ENCODE peak calls at places on chromosomes 12 and 14, in ten cellular contexts. R is nephron progenitor cell, I is hepatocyte, H is fibroblast of lung, W is lung, C is psoas muscle, O is Right ventricle myocardium superior, K is iris pigment epithelial cell, X is M059J, M is epithelial cell of proximal tubule. B is an unnamed sample.
A peak's percentile ranks its signal among the peaks of the same experiment; 100 is the strongest.

GRCh38 chr12:131833896-131834641 is 5.9 kb downstream of the MMP17 start:
- DNase-seq in I (peak; percentile 10), C (no peak), O (no peak), K (peak; percentile 44), R (no peak), H (peak; percentile 40), M (no peak), X (peak; percentile 39), W (no peak), B (no peak)

GRCh38 chr12:9961106-9961505 is 10.1 kb upstream of the CLEC12A start:
- DNase-seq in R (no peak), C (no peak), M (no peak), I (no peak), K (no peak), W (no peak), O (no peak), X (no peak), H (no peak), B (no peak)

GRCh38 chr12:110849748-110850403 is 3.1 kb downstream of the CCDC63 start:
- DNase-seq in X (peak; percentile 18), K (no peak), I (no peak), C (no peak), W (no peak), H (no peak), O (no peak), M (no peak), R (no peak), B (no peak)

GRCh38 chr12:68310370-68310769 is 21.8 kb downstream of the MDM1 start:
- DNase-seq in O (no peak), K (peak; percentile 88), W (no peak), X (peak; percentile 83), H (peak; percentile 93), M (no peak), C (no peak), I (no peak), R (no peak), B (no peak)

GRCh38 chr12:2149091-2149490 is 96.3 kb downstream of the CACNA1C start:
- DNase-seq in K (no peak), H (peak; percentile 34), M (no peak), I (no peak), O (no peak), W (no peak), C (no peak), X (no peak), R (no peak), B (no peak)

GRCh38 chr14:22479781-22480464 is 109.1 kb downstream of the DAD1 start:
- DNase-seq in W (no peak), I (no peak), M (no peak), R (no peak), X (peak; percentile 18), C (no peak), O (no peak), H (no peak), K (no peak), B (no peak)

GRCh38 chr14:91891081-91891480 is 23.7 kb upstream of the TC2N start:
- DNase-seq in W (no peak), C (no peak), H (no peak), I (no peak), O (no peak), X (no peak), M (no peak), R (no peak), K (no peak), B (no peak)

GRCh38 chr12:121404734-121405133 is 4.8 kb downstream of the RNF34 start:
- DNase-seq in H (peak; percentile 8), R (no peak), X (no peak), W (no peak), I (peak; percentile 57), K (peak; percentile 34), M (no peak), C (no peak), O (no peak), B (peak; percentile 49)

GRCh38 chr14:89214221-89214965 is 202.6 kb downstream of the FOXN3 start:
- DNase-seq in O (peak; percentile 79), R (no peak), M (peak; percentile 7), K (no peak), C (peak; percentile 71), W (peak; percentile 91), I (peak; percentile 40), H (peak; percentile 16), X (peak; percentile 34), B (peak; percentile 85)

GRCh38 chr14:21300892-21301291 is 21.0 kb downstream of the RPGRIP1 start:
- DNase-seq in C (no peak), H (no peak), K (no peak), M (no peak), R (peak; percentile 67), W (no peak), O (peak; percentile 52), I (peak; percentile 37), X (no peak), B (no peak)

GRCh38 chr12:65845751-65846537 is 21.7 kb downstream of the HMGA2 start:
- DNase-seq in H (no peak), C (no peak), M (no peak), X (no peak), K (peak; percentile 31), O (no peak), W (no peak), R (peak; percentile 24), I (no peak), B (no peak)

GRCh38 chr12:118715647-118716046 is 265.7 kb upstream of the SRRM4 start:
- DNase-seq in I (no peak), X (no peak), C (no peak), H (no peak), K (no peak), O (no peak), R (no peak), W (no peak), M (no peak), B (no peak)

GRCh38 chr12:89349814-89350213 is 2.5 kb downstream of the DUSP6 start:
- DNase-seq in X (peak; percentile 74), R (no peak), K (peak; percentile 78), I (no peak), C (no peak), W (peak; percentile 65), M (no peak), O (no peak), H (peak; percentile 71), B (no peak)

GRCh38 chr12:91111366-91112321 is at the start of gene LUM:
- DNase-seq in H (peak; percentile 58), M (no peak), X (peak; percentile 82), I (peak; percentile 71), K (peak; percentile 75), R (peak; percentile 8), O (peak; percentile 57), W (no peak), C (peak; percentile 47), B (no peak)

GRCh38 chr12:122079532-122080081 is 1.1 kb downstream of the MLXIP start:
- DNase-seq in M (no peak), X (peak; percentile 28), W (no peak), I (no peak), K (no peak), H (no peak), O (peak; percentile 41), C (peak; percentile 73), R (no peak), B (peak; percentile 43)

GRCh38 chr12:80979821-80980220 is 42.1 kb upstream of the LIN7A start:
- DNase-seq in W (no peak), H (no peak), I (no peak), O (no peak), K (no peak), C (no peak), R (no peak), X (no peak), M (no peak), B (no peak)

GRCh38 chr14:100981808-100982207 is 78.3 kb upstream of the RTL1 start:
- DNase-seq in W (no peak), C (no peak), M (no peak), X (peak; percentile 38), H (no peak), K (peak; percentile 51), O (no peak), I (no peak), R (no peak), B (no peak)

GRCh38 chr14:73492661-73493060 is 1.9 kb downstream of the RIOX1 start:
- DNase-seq in H (no peak), C (no peak), K (no peak), I (no peak), W (no peak), X (no peak), M (no peak), R (no peak), O (no peak), B (no peak)

GRCh38 chr12:90940872-90941499 is 14.0 kb downstream of the CCER1 start:
- DNase-seq in X (peak; percentile 57), I (peak; percentile 73), M (no peak), H (peak; percentile 87), O (no peak), C (no peak), R (no peak), K (peak; percentile 78), W (no peak), B (no peak)

GRCh38 chr14:80787876-80788275 is 153.7 kb downstream of the CEP128 start:
- DNase-seq in M (no peak), O (no peak), K (peak; percentile 9), X (peak; percentile 50), W (no peak), I (no peak), H (no peak), C (no peak), R (no peak), B (no peak)

GRCh38 chr12:6328945-6329692 is 12.8 kb downstream of the TNFRSF1A start:
- DNase-seq in W (no peak), O (no peak), X (no peak), K (no peak), I (no peak), H (no peak), R (no peak), M (no peak), C (no peak), B (no peak)

GRCh38 chr12:68290126-68290525 is 36.7 kb upstream of the IL22 start:
- DNase-seq in R (no peak), X (peak; percentile 78), C (no peak), O (no peak), H (no peak), W (no peak), K (no peak), M (no peak), I (no peak), B (no peak)

GRCh38 chr14:92549096-92549852 is 35.7 kb downstream of the RIN3 start:
- DNase-seq in H (no peak), C (peak; percentile 55), K (no peak), I (no peak), R (no peak), O (peak; percentile 68), W (no peak), M (no peak), X (no peak), B (no peak)

GRCh38 chr12:27480031-27480430 is 33.5 kb downstream of the SMCO2 start:
- DNase-seq in X (no peak), O (no peak), C (no peak), I (no peak), W (no peak), H (no peak), R (no peak), K (no peak), M (no peak), B (no peak)

GRCh38 chr12:5736016-5736415 is 209.0 kb downstream of the ANO2 start:
- DNase-seq in X (no peak), I (no peak), W (no peak), O (no peak), H (no peak), C (no peak), M (no peak), R (no peak), K (no peak), B (no peak)

GRCh38 chr12:95724767-95725166 is 65.8 kb downstream of the NTN4 start:
- DNase-seq in X (no peak), C (no peak), I (no peak), H (no peak), K (no peak), W (no peak), M (no peak), O (no peak), R (no peak), B (no peak)

B was measured in pancreas.